ENCODE peak calls at places on chromosomes 5 and 9, in eight cellular contexts. X, T, P, F, W, Q, B and D are unnamed samples.
A peak's percentile ranks its signal among the peaks of the same experiment; 100 is the strongest.

GRCh38 chr9:137648396-137648795 is 29.6 kb downstream of the EHMT1 start:
- DNase-seq in X (no peak), T (no peak), P (peak; percentile 39), F (peak; percentile 35), W (no peak), Q (peak; percentile 65), B (no peak), D (no peak)

GRCh38 chr9:87276851-87277251 is 220.8 kb upstream of the DAPK1 start:
- DNase-seq in X (no peak), T (no peak), P (peak; percentile 70), F (peak; percentile 90), W (no peak), Q (peak; percentile 82), B (no peak), D (no peak)

GRCh38 chr5:170701321-170701720 is 82.2 kb upstream of the GABRP start:
- DNase-seq in X (no peak), T (no peak), P (no peak), F (no peak), W (no peak), Q (no peak), B (no peak), D (no peak)

GRCh38 chr5:40594811-40595210 is 84.9 kb upstream of the PTGER4 start:
- DNase-seq in X (no peak), T (no peak), P (peak; percentile 44), F (peak; percentile 62), W (no peak), Q (peak; percentile 17), B (no peak), D (peak; percentile 51)

GRCh38 chr9:88784960-88785359 is 206.3 kb upstream of the S1PR3 start:
- DNase-seq in X (no peak), T (no peak), P (no peak), F (no peak), W (no peak), Q (no peak), B (no peak), D (no peak)

GRCh38 chr5:143244000-143244736 is 159.3 kb downstream of the NR3C1 start:
- DNase-seq in X (peak; percentile 85), T (peak; percentile 86), P (peak; percentile 99), F (peak; percentile 95), W (peak; percentile 32), Q (peak; percentile 99), B (peak; percentile 24), D (peak; percentile 98)

GRCh38 chr9:16241231-16241630 is 629.2 kb downstream of the BNC2 start:
- DNase-seq in X (no peak), T (no peak), P (peak; percentile 59), F (peak; percentile 73), W (no peak), Q (peak; percentile 53), B (no peak), D (no peak)

GRCh38 chr5:997711-998110 is 10.9 kb upstream of the NKD2 start:
- DNase-seq in X (no peak), T (peak; percentile 65), P (no peak), F (no peak), W (no peak), Q (no peak), B (peak; percentile 11), D (no peak)

GRCh38 chr9:20788526-20789421 is 104.7 kb downstream of the FOCAD start:
- DNase-seq in X (no peak), T (no peak), P (peak; percentile 30), F (peak; percentile 54), W (no peak), Q (peak; percentile 12), B (no peak), D (no peak)

GRCh38 chr5:113246371-113246870 is 188.4 kb downstream of the TSSK1B start:
- DNase-seq in X (no peak), T (peak; percentile 70), P (peak; percentile 44), F (peak; percentile 69), W (no peak), Q (peak; percentile 61), B (no peak), D (no peak)

GRCh38 chr5:127601111-127601510 is 47.8 kb upstream of the CTXN3 start:
- DNase-seq in X (no peak), T (no peak), P (no peak), F (no peak), W (no peak), Q (no peak), B (no peak), D (no peak)

GRCh38 chr5:127599321-127599720 is 49.6 kb upstream of the CTXN3 start:
- DNase-seq in X (no peak), T (no peak), P (no peak), F (no peak), W (no peak), Q (no peak), B (no peak), D (no peak)

GRCh38 chr5:127595484-127596368 is 53.2 kb upstream of the CTXN3 start:
- DNase-seq in X (no peak), T (no peak), P (no peak), F (no peak), W (no peak), Q (no peak), B (no peak), D (no peak)

GRCh38 chr5:127599847-127600246 is 49.0 kb upstream of the CTXN3 start:
- DNase-seq in X (no peak), T (peak; percentile 67), P (no peak), F (no peak), W (no peak), Q (no peak), B (peak; percentile 19), D (no peak)

DNA sequence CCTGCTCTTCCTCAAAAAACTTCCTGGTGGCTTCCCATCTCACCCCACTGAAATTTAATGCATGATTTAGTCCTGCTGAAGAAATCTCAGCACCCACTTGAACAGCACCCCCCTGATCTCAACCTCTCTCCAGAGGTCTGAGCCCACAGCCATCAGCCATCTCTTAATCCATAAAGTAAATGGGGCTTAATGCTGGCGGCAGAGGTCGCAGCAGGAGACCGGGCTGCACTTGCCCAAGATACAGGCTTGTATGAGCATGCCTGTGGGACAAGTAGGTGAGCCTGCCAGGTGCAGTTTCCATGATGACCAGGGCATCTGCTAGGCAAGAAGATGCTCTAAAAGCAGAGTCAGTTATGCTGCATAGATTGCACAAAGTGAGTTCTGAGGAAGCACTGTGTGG is 52.4 kb upstream of the CTXN3 start:
- DNase-seq in X (no peak), T (no peak), P (no peak), F (no peak), W (no peak), Q (no peak), B (no peak), D (no peak)
- TF ChIP-seq CTCF in X (no peak), T (no peak), P (no peak), F (no peak), W (no peak), Q (no peak), B (no peak), D (no peak)

GRCh38 chr5:135887447-135887864 is 8.2 kb downstream of the IL9 start:
- DNase-seq in X (peak; percentile 58), T (no peak), P (peak; percentile 52), F (peak; percentile 81), W (peak; percentile 57), Q (peak; percentile 53), B (peak; percentile 63), D (peak; percentile 90)
- TF ChIP-seq CTCF in X (peak; percentile 91), T (peak; percentile 39), P (peak; percentile 87), F (peak; percentile 90), W (no peak), Q (peak; percentile 91), B (peak; percentile 74), D (peak; percentile 96)

GRCh38 chr5:177967221-177967887 is 28.7 kb downstream of the PROP1 start:
- DNase-seq in X (no peak), T (no peak), P (peak; percentile 19), F (no peak), W (no peak), Q (no peak), B (no peak), D (no peak)

GRCh38 chr5:177966009-177966838 is 29.8 kb downstream of the PROP1 start:
- DNase-seq in X (no peak), T (no peak), P (no peak), F (no peak), W (no peak), Q (no peak), B (no peak), D (no peak)

GRCh38 chr5:177966839-177967167 is 29.2 kb downstream of the PROP1 start:
- DNase-seq in X (no peak), T (no peak), P (no peak), F (no peak), W (no peak), Q (no peak), B (no peak), D (no peak)

GRCh38 chr5:177972613-177973012 is 23.4 kb downstream of the PROP1 start:
- DNase-seq in X (no peak), T (no peak), P (no peak), F (no peak), W (no peak), Q (peak; percentile 64), B (no peak), D (no peak)

DNA sequence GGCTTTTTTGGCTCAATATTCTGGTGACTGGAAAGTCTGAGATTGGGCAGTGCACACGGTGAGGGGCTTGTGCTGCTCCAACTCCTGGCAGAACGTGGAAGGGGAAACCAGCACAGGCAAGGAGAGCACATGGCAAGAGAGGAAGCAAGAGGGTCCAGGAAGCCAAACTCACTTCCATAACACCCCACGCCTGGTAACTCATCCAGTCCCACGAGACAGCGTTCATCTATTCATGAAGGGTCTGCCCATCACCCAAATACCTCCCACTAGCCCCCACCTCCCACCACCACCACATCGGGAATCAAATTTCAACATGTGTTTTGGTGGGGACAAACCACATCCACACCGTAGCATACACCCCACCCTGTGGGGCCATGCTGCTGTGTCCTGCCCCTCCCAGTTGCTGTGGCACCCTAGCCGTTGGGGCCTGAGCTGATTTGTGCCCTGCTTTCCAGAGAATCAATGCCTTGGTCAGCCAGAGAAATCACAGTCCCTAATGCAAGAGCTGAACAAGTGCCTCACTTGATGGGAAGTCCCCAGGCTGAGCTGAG is 27.3 kb downstream of the PROP1 start:
- DNase-seq in X (no peak), T (no peak), P (no peak), F (no peak), W (no peak), Q (no peak), B (no peak), D (no peak)
- TF ChIP-seq CTCF in X (no peak), T (no peak), P (no peak), F (no peak), W (no peak), Q (no peak), B (no peak), D (no peak)

DNA sequence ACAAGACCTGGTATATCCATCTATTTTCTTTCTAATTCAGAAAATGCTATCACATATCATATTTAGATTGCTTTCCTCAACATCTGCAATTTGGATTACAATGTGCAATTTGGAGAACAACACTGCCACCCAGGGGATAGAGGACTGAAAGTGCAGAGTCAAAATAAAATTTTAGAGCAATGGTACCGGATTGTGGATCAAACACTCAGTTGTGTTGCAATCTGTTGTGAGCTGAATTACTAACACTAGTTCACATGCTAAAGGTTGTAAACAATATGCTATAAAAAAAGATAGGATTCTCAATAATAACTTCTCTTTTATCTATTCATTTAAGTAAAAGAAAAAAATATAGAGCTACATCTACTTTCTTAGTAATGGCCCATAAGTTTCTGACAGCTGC is 11.9 kb upstream of the SRFBP1 start:
- DNase-seq in X (no peak), T (no peak), P (peak; percentile 36), F (peak; percentile 79), W (no peak), Q (peak; percentile 62), B (no peak), D (peak; percentile 82)
- TF ChIP-seq CTCF in X (peak; percentile 58), T (no peak), P (peak; percentile 72), F (peak; percentile 73), W (no peak), Q (peak; percentile 87), B (peak; percentile 50), D (peak; percentile 85)